ENCODE peak calls at places on chromosomes 16 and 17, in ten cellular contexts. Q is foreskin fibroblast, R is fibroblast of pulmonary artery, F is AG08396, S is SHP77, N is cardiac fibroblast, P is NCI-H2081 treated with DMSO at 0.1 percent for 48 hours, H is dermis microvascular lymphatic vessel endothelial cell, X is hepatocyte, E is HS-5. D is an unnamed sample.

GRCh38 chr16:86571197-86571915 is 4.7 kb downstream of the FOXC2 start:
- DNase-seq in S (no peak), P (no peak), R (no peak), F (no peak), Q (peak; percentile 44), N (peak; percentile 34), E (no peak), X (no peak), H (peak; percentile 41), D (no peak)

GRCh38 chr17:21163101-21163500 is 36.3 kb downstream of the DHRS7B start:
- DNase-seq in S (no peak), N (no peak), E (no peak), H (no peak), F (no peak), Q (no peak), X (no peak), P (no peak), R (no peak), D (no peak)

GRCh38 chr16:4214215-4214621 is 27.7 kb downstream of the SRL start:
- DNase-seq in R (peak; percentile 87), N (peak; percentile 95), E (peak; percentile 81), H (no peak), X (peak; percentile 76), F (peak; percentile 83), Q (peak; percentile 89), P (no peak), S (no peak), D (peak; percentile 4)

GRCh38 chr17:38579934-38580333 is 25.8 kb downstream of the SRCIN1 start:
- DNase-seq in S (peak; percentile 94), P (peak; percentile 46), F (peak; percentile 69), N (peak; percentile 43), E (no peak), X (peak; percentile 77), Q (peak; percentile 53), R (peak; percentile 42), H (peak; percentile 22), D (no peak)

GRCh38 chr17:41464682-41465081 is 2.5 kb downstream of the KRT32 start:
- DNase-seq in R (peak; percentile 74), X (peak; percentile 28), F (peak; percentile 75), Q (peak; percentile 94), P (no peak), S (no peak), N (peak; percentile 67), H (peak; percentile 37), E (peak; percentile 80), D (no peak)

GRCh38 chr17:82900741-82901140 is 60.9 kb upstream of the ZNF750 start:
- DNase-seq in R (no peak), F (peak; percentile 61), Q (no peak), E (no peak), S (no peak), P (no peak), X (no peak), N (no peak), H (no peak), D (no peak)

GRCh38 chr16:87409781-87410180 is 17.6 kb downstream of the MAP1LC3B start:
- DNase-seq in F (no peak), Q (no peak), E (no peak), S (no peak), X (no peak), P (no peak), N (no peak), R (no peak), H (no peak), D (no peak)

GRCh38 chr17:65055708-65056638 is 567 bp downstream of the GNA13 start:
- DNase-seq in P (no peak), E (no peak), R (no peak), H (peak; percentile 46), N (no peak), X (peak; percentile 69), Q (peak; percentile 71), S (no peak), F (peak; percentile 59), D (no peak)

GRCh38 chr17:64156670-64157069 is 26.7 kb upstream of the ERN1 start:
- DNase-seq in F (no peak), Q (no peak), P (no peak), X (no peak), N (no peak), E (no peak), R (no peak), H (no peak), S (no peak), D (no peak)

GRCh38 chr16:20611975-20612471 is 35.9 kb upstream of the ACSM2B start:
- DNase-seq in Q (no peak), E (no peak), R (no peak), X (no peak), N (no peak), F (no peak), S (peak; percentile 84), P (no peak), H (no peak), D (no peak)

GRCh38 chr17:58245428-58246103 is 7.2 kb downstream of the LPO start:
- DNase-seq in X (peak; percentile 61), S (no peak), P (no peak), N (no peak), Q (peak; percentile 49), F (no peak), H (no peak), R (no peak), E (no peak), D (no peak)

GRCh38 chr16:50699345-50700159 is 6.1 kb downstream of the NOD2 start:
- DNase-seq in H (no peak), E (no peak), S (no peak), F (no peak), Q (peak; percentile 16), X (no peak), P (no peak), N (peak; percentile 65), R (peak; percentile 31), D (no peak)

GRCh38 chr16:79801550-79802090 is 201.1 kb upstream of the MAF start:
- DNase-seq in N (no peak), X (no peak), E (no peak), S (no peak), Q (no peak), P (no peak), F (no peak), R (no peak), H (no peak), D (no peak)

GRCh38 chr16:4176794-4177438 is 60.7 kb upstream of the ADCY9 start:
- DNase-seq in H (no peak), N (peak; percentile 78), S (no peak), R (peak; percentile 38), P (no peak), X (peak; percentile 75), Q (peak; percentile 65), F (peak; percentile 52), E (peak; percentile 6), D (no peak)

D was measured in GOT3.